ENCODE peak calls at places on chromosomes 2 and 18, in four cellular contexts. J is A549, H is HepG2, D is GM12878. Z is an unnamed sample.

GRCh38 chr18:48676756-48677368 is 138.0 kb downstream of the CTIF start:
- DNase-seq in J (peak; percentile 42), H (peak; percentile 32), D (no peak), Z (peak; percentile 90)

GRCh38 chr2:667332-668000 is 9.7 kb downstream of the TMEM18 start:
- DNase-seq in J (peak; percentile 68), H (peak; percentile 58), D (no peak), Z (peak; percentile 76)

GRCh38 chr18:33201509-33201926 is 239.0 kb downstream of the CCDC178 start:
- DNase-seq in J (peak; percentile 6), H (peak; percentile 22), D (no peak), Z (peak; percentile 16)

GRCh38 chr2:17959833-17960232 is 81.4 kb downstream of the KCNS3 start:
- DNase-seq in J (no peak), H (no peak), D (no peak), Z (no peak)

GRCh38 chr2:98912221-98912851 is 23.7 kb downstream of the CRACDL start:
- DNase-seq in J (peak; percentile 51), H (no peak), D (no peak), Z (peak; percentile 63)

GRCh38 chr2:156319811-156320490 is 12.6 kb downstream of the NR4A2 start:
- DNase-seq in J (no peak), H (no peak), D (no peak), Z (peak; percentile 20)

GRCh38 chr2:232882505-232883115 is 12.5 kb downstream of the SNORC start:
- DNase-seq in J (no peak), H (no peak), D (no peak), Z (no peak)

GRCh38 chr2:49129034-49129433 is 25.3 kb downstream of the FSHR start:
- DNase-seq in J (no peak), H (no peak), D (peak; percentile 4), Z (no peak)

GRCh38 chr18:3119401-3120323 is 100.1 kb downstream of the MYOM1 start:
- DNase-seq in J (peak; percentile 65), H (peak; percentile 60), D (no peak), Z (no peak)

GRCh38 chr2:240569998-240570530 is 1.8 kb downstream of the RNPEPL1 start:
- DNase-seq in J (no peak), H (no peak), D (no peak), Z (no peak)

GRCh38 chr2:42171396-42171971 is 2.3 kb downstream of the EML4 start:
- DNase-seq in J (no peak), H (peak; percentile 44), D (no peak), Z (peak; percentile 45)

GRCh38 chr2:36300697-36301096 is 54.9 kb upstream of the CRIM1 start:
- DNase-seq in J (no peak), H (no peak), D (no peak), Z (no peak)

GRCh38 chr18:77093067-77093430 is 39.5 kb downstream of the MBP start:
- DNase-seq in J (no peak), H (no peak), D (no peak), Z (no peak)

GRCh38 chr2:1816414-1816911 is 72.1 kb upstream of the PXDN start:
- DNase-seq in J (no peak), H (no peak), D (no peak), Z (no peak)

GRCh38 chr2:115443550-115444185 is 1001.2 kb downstream of the DPP10 start:
- DNase-seq in J (no peak), H (no peak), D (no peak), Z (no peak)

GRCh38 chr2:240140511-240140910 is at the start of gene OTOS:
- DNase-seq in J (no peak), H (no peak), D (no peak), Z (no peak)

GRCh38 chr2:161676902-161677496 is 52.8 kb downstream of the SLC4A10 start:
- DNase-seq in J (no peak), H (no peak), D (no peak), Z (no peak)

GRCh38 chr2:157172239-157172638 is 85.3 kb upstream of the GALNT5 start:
- DNase-seq in J (no peak), H (no peak), D (no peak), Z (no peak)

GRCh38 chr2:28586864-28587263 is 91.0 kb downstream of the PLB1 start:
- DNase-seq in J (no peak), H (no peak), D (no peak), Z (no peak)

GRCh38 chr18:55300469-55301195 is 287.4 kb downstream of the TCF4 start:
- DNase-seq in J (no peak), H (no peak), D (no peak), Z (peak; percentile 65)

GRCh38 chr18:55585586-55586521 is 2.1 kb downstream of the TCF4 start:
- DNase-seq in J (no peak), H (no peak), D (no peak), Z (no peak)

GRCh38 chr2:96318723-96319122 is 6.4 kb upstream of the ITPRIPL1 start:
- DNase-seq in J (no peak), H (peak; percentile 46), D (no peak), Z (no peak)

GRCh38 chr2:162478721-162479129 is 134.8 kb downstream of the GCA start:
- DNase-seq in J (no peak), H (no peak), D (no peak), Z (no peak)

GRCh38 chr2:158637357-158637756 is 157.8 kb upstream of the DAPL1 start:
- DNase-seq in J (no peak), H (no peak), D (no peak), Z (no peak)
- TF ChIP-seq PBX3 in J (no peak), H (no peak), D (no peak), Z (no peak)

DNA sequence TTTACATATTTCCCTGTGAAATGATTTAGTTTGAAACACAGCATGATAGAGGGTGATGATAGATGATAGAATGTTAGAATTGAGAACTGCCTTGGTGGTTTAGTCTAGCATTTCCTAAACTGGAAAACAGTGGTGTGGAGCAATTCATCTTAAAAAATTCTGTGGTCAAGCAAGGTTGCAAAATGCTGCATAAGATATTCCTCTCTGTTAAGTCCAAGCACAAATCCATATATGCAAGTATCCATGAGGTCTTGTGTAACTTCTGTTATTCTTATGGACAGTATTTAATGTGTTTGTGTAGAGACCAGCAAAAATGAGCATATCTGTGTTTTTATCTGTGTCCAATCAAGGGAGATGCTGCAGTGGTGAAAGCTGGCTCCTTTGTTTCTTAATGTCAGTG is 30.0 kb downstream of the CPS1 start:
- DNase-seq in J (no peak), H (no peak), D (no peak), Z (no peak)
- TF ChIP-seq PBX3 in J (no peak), H (no peak), D (no peak), Z (no peak)

DNA sequence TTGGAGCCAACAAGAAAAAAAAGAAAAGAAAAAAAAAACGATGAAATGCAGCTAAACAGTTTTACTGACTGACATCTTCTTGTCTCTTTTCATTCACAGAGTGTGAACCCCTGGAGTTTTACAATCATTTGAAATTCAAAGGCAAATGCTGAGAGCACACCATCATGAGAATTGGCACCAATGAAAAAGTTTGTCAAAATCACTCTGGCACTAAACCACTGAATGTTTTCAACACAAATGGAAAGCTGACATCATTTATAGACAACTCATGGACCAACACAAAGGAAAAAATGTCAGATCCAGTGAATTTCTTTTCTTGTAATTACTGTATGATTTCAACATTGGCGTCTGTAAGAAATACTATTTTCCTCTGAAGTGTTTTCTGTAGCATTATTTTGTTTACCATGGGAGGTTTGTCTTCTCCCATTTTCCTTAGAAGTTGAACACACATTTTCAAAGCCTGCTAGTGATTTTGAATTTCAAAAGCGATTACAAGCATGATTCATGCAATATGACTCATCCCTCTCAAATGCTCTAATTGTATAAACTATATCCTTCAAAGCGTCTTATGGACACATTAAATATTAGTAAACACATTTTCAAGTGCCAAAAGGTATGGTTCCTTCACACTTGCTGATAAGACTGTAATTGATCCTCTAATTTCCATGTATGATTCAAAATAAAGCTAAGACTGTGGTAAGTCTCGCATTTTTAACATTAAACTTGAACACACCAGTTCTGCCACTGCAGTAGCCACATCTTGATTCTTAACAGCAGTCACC is 513.1 kb downstream of the LRRTM4 start:
- DNase-seq in J (no peak), H (no peak), D (no peak), Z (no peak)
- TF ChIP-seq PBX3 in J (no peak), H (no peak), D (no peak), Z (no peak)

GRCh38 chr2:184463102-184463865 is 135.0 kb upstream of the ZNF804A start:
- DNase-seq in J (no peak), H (peak; percentile 42), D (no peak), Z (no peak)
- TF ChIP-seq PBX3 in J (no peak), H (no peak), D (no peak), Z (no peak)

GRCh38 chr2:234355798-234356365 is 141.0 kb downstream of the ARL4C start:
- DNase-seq in J (no peak), H (no peak), D (no peak), Z (no peak)
- TF ChIP-seq PBX3 in J (no peak), H (no peak), D (no peak), Z (no peak)

DNA sequence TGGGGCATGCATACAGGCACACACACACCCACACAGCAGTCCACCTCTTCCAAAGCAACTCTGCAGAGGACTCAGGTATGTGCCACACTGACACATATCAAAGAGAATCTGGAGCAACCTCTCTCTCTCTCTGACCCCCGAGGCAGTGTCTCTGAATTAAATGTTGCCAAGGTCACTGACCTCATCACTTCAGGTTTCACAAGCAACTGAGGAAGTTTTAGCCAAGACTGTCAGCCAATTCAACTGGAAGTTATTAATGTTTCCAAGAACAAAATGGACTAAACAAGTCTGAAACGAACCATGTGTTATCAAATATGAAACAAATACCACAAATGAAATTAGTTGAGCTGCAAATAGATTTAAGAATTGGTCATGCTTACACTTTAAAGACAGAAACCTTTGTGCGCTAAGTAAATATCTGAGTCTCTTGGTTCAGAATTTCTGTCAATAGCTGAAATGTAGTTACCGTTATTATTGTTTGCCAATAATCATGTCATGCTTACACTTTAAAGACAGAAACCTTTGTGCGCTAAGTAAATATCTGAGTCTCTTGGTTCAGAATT is 86.1 kb downstream of the SLC25A12 start:
- DNase-seq in J (no peak), H (peak; percentile 91), D (no peak), Z (no peak)
- TF ChIP-seq PBX3 in J (no peak), H (no peak), D (no peak), Z (no peak)